ENCODE peak calls at places on chromosomes 13 and 19, in six cellular contexts. I, R, T, F, X and O are unnamed samples.

GRCh38 chr13:26599885-26600284 is 42.4 kb downstream of the WASF3 start:
- DNase-seq in I (no peak), R (no peak), T (no peak), F (no peak), X (no peak), O (no peak)

GRCh38 chr13:113742445-113743120 is 16.4 kb upstream of the TMEM255B start:
- DNase-seq in I (no peak), R (no peak), T (no peak), F (no peak), X (no peak), O (peak)

GRCh38 chr13:44151474-44151873 is 222.2 kb upstream of the SERP2 start:
- DNase-seq in I (no peak), R (no peak), T (no peak), F (no peak), X (no peak), O (no peak)

GRCh38 chr19:40251991-40252390 is 25.5 kb upstream of the CCNP start:
- DNase-seq in I (no peak), R (no peak), T (no peak), F (no peak), X (no peak), O (no peak)

GRCh38 chr13:29453657-29454056 is 141.8 kb downstream of the SLC7A1 start:
- DNase-seq in I (no peak), R (no peak), T (no peak), F (no peak), X (no peak), O (no peak)

GRCh38 chr19:35240322-35240721 is 8.5 kb upstream of the LSR start:
- DNase-seq in I (no peak), R (no peak), T (no peak), F (peak), X (no peak), O (no peak)

GRCh38 chr19:53131732-53132131 is 978 bp downstream of the ZNF415 start:
- DNase-seq in I (no peak), R (no peak), T (no peak), F (no peak), X (no peak), O (no peak)

GRCh38 chr13:85535306-85535705 is 263.9 kb downstream of the SLITRK6 start:
- DNase-seq in I (no peak), R (no peak), T (no peak), F (no peak), X (no peak), O (no peak)

GRCh38 chr19:6393982-6394412 is 1.0 kb upstream of the GTF2F1 start:
- DNase-seq in I (no peak), R (no peak), T (no peak), F (no peak), X (no peak), O (no peak)

GRCh38 chr13:30037766-30038165 is 187.3 kb upstream of the UBL3 start:
- DNase-seq in I (peak), R (peak), T (no peak), F (no peak), X (no peak), O (no peak)

GRCh38 chr13:91312324-91312723 is 35.2 kb upstream of the MIR17HG start:
- DNase-seq in I (no peak), R (no peak), T (no peak), F (no peak), X (no peak), O (no peak)

GRCh38 chr19:38037151-38037611 is 130.2 kb downstream of the SIPA1L3 start:
- DNase-seq in I (no peak), R (no peak), T (no peak), F (no peak), X (no peak), O (no peak)

GRCh38 chr13:79775830-79776229 is 294.9 kb downstream of the NDFIP2 start:
- DNase-seq in I (peak), R (peak), T (no peak), F (peak), X (no peak), O (peak)

GRCh38 chr19:38056646-38057045 is 149.6 kb downstream of the SIPA1L3 start:
- DNase-seq in I (no peak), R (no peak), T (no peak), F (no peak), X (no peak), O (no peak)

GRCh38 chr19:45439569-45440258 is 16.0 kb upstream of the ERCC1 start:
- DNase-seq in I (peak), R (peak), T (peak), F (peak), X (peak), O (peak)

GRCh38 chr13:113453962-113454361 is 674 bp upstream of the ADPRHL1 start:
- DNase-seq in I (no peak), R (peak), T (no peak), F (no peak), X (no peak), O (no peak)

GRCh38 chr13:48038763-48039162 is 1.2 kb downstream of the NUDT15 start:
- DNase-seq in I (peak), R (no peak), T (no peak), F (no peak), X (no peak), O (no peak)

GRCh38 chr13:111256458-111256857 is 64.0 kb upstream of the TEX29 start:
- DNase-seq in I (no peak), R (no peak), T (no peak), F (peak), X (no peak), O (no peak)

GRCh38 chr13:99174533-99175100 is 26.0 kb upstream of the UBAC2 start:
- DNase-seq in I (no peak), R (peak), T (no peak), F (peak), X (no peak), O (no peak)

GRCh38 chr13:99178636-99179035 is 22.0 kb upstream of the UBAC2 start:
- DNase-seq in I (no peak), R (peak), T (peak), F (peak), X (no peak), O (no peak)

GRCh38 chr13:99179460-99179859 is 21.2 kb upstream of the UBAC2 start:
- DNase-seq in I (no peak), R (no peak), T (no peak), F (peak), X (no peak), O (no peak)

GRCh38 chr13:99173606-99174005 is 27.0 kb upstream of the UBAC2 start:
- DNase-seq in I (no peak), R (no peak), T (no peak), F (peak), X (no peak), O (no peak)

GRCh38 chr13:99176309-99177276 is 24.1 kb upstream of the UBAC2 start:
- DNase-seq in I (peak), R (peak), T (peak), F (peak), X (peak), O (peak)
- H3K4me3 ChIP-seq in I (no peak), R (no peak), T (no peak), F (no peak), X (no peak), O (no peak)

GRCh38 chr13:99282264-99283231 is 24.4 kb upstream of the GPR18 start:
- DNase-seq in I (no peak), R (no peak), T (no peak), F (no peak), X (no peak), O (no peak)
- H3K4me3 ChIP-seq in I (no peak), R (no peak), T (no peak), F (no peak), X (no peak), O (no peak)

GRCh38 chr19:52028780-52029123 is 573 bp upstream of the ZNF614 start:
- DNase-seq in I (no peak), R (no peak), T (no peak), F (no peak), X (no peak), O (no peak)
- H3K4me3 ChIP-seq in I (peak), R (peak), T (peak), F (peak), X (peak), O (peak)

DNA sequence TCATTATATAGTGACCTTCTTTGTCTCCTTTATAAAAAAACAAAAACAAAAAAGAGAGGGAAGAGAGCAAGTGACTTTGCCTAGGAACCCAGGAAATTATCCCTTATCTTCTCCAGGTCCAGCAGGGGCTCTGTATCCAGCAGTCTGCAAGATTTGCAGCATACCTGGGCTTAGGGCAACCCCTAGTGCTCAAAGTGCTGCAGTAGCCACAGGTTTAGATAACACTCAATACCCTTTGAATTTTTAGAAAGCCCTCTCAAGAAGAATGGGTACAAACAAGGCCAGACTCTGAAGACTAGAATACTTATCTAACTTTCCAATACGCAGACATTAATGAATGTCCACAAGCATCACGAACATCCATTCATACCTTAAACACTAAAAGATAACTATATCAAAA is 43.2 kb downstream of the CCNA1 start:
- DNase-seq in I (peak), R (peak), T (no peak), F (no peak), X (no peak), O (peak)
- H3K4me3 ChIP-seq in I (no peak), R (no peak), T (no peak), F (no peak), X (no peak), O (no peak)

DNA sequence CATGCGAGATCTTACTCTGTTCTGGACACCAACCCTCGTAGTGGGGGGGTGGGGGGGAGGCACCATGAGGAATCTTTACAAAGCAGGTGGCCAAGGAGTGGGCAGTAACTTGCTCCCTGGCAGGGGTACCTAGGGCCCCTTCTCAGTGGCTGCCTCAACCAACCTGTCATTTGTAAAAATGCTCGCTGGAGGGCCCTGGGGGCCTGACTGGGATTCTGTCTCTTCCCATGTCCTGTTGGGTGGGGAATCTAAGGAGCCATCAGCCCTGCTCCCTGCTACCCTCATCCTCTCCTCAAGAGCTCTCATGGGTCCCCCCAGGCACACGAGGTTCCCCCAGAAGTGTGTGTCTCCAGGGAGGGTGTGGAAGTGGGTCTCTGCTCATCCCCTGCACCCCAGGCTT is 1.5 kb downstream of the KCNN1 start:
- DNase-seq in I (no peak), R (no peak), T (no peak), F (no peak), X (no peak), O (no peak)
- H3K4me3 ChIP-seq in I (no peak), R (no peak), T (no peak), F (no peak), X (no peak), O (no peak)

GRCh38 chr19:802888-803561 is 5.8 kb downstream of the PTBP1 start:
- DNase-seq in I (no peak), R (no peak), T (no peak), F (no peak), X (no peak), O (no peak)

GRCh38 chr19:802497-802887 is 5.2 kb downstream of the PTBP1 start:
- DNase-seq in I (no peak), R (peak), T (no peak), F (no peak), X (no peak), O (no peak)

GRCh38 chr19:801030-801860 is 4.0 kb downstream of the PTBP1 start:
- DNase-seq in I (peak), R (no peak), T (peak), F (peak), X (peak), O (peak)

GRCh38 chr19:800360-801029 is 3.2 kb downstream of the PTBP1 start:
- DNase-seq in I (peak), R (peak), T (no peak), F (peak), X (no peak), O (peak)

GRCh38 chr19:801861-802496 is 4.7 kb downstream of the PTBP1 start:
- DNase-seq in I (no peak), R (peak), T (no peak), F (no peak), X (peak), O (no peak)
- H3K4me3 ChIP-seq in I (peak), R (peak), T (peak), F (no peak), X (peak), O (peak)

GRCh38 chr19:18167975-18168645 is 5.5 kb upstream of the IFI30 start:
- DNase-seq in I (peak), R (peak), T (peak), F (no peak), X (peak), O (no peak)
- H3K4me3 ChIP-seq in I (no peak), R (no peak), T (no peak), F (no peak), X (no peak), O (no peak)

DNA sequence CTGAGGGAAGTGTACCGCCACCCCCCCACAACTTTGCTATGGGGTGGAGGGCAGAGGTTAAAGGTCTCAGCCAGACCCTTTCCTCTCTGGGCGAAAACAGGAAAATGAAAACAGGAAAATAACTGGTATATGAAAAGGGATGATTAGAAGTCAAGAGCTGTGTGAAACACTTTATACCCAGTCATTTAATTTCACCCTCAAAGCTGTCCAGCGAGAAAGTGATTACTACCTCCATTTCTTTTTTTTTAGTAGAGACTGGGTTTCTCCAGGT is 575 bp upstream of the PHLDB3 start:
- DNase-seq in I (no peak), R (no peak), T (no peak), F (no peak), X (no peak), O (no peak)
- H3K4me3 ChIP-seq in I (peak), R (no peak), T (peak), F (no peak), X (peak), O (no peak)

GRCh38 chr19:33616857-33617256 is 4.9 kb upstream of the CHST8 start:
- DNase-seq in I (no peak), R (no peak), T (no peak), F (no peak), X (no peak), O (no peak)
- H3K4me3 ChIP-seq in I (no peak), R (no peak), T (no peak), F (no peak), X (no peak), O (no peak)